ENCODE peak calls at places on chromosomes 16 and 17, in five cellular contexts. Z is MCF 10A, A is dorsolateral prefrontal cortex, N is fibroblast of lung, L is psoas muscle. U is an unnamed sample.

GRCh38 chr17:9183297-9183696 is 162.0 kb downstream of the NTN1 start:
- DNase-seq in Z (no peak), A (no peak), N (no peak), L (no peak), U (no peak)

GRCh38 chr16:876041-876335 is 75.5 kb upstream of the GNG13 start:
- DNase-seq in Z (no peak), A (no peak), N (no peak), L (peak), U (no peak)

GRCh38 chr16:68091604-68092261 is 6.6 kb downstream of the NFATC3 start:
- DNase-seq in Z (peak), A (no peak), N (peak), L (no peak), U (no peak)

GRCh38 chr17:31061678-31062077 is 33.1 kb upstream of the NF1 start:
- DNase-seq in Z (no peak), A (no peak), N (no peak), L (no peak), U (no peak)

GRCh38 chr16:67406628-67407027 is 9.6 kb downstream of the ZDHHC1 start:
- DNase-seq in Z (peak), A (no peak), N (peak), L (no peak), U (no peak)

GRCh38 chr16:77297996-77298637 is 98.9 kb downstream of the SYCE1L start:
- DNase-seq in Z (peak), A (no peak), N (no peak), L (no peak), U (no peak)

GRCh38 chr17:66493283-66494019 is 191.0 kb downstream of the PRKCA start:
- DNase-seq in Z (peak), A (no peak), N (peak), L (no peak), U (no peak)

GRCh38 chr16:65975049-65975708 is 391.3 kb upstream of the CDH5 start:
- DNase-seq in Z (peak), A (no peak), N (peak), L (no peak), U (no peak)

GRCh38 chr17:17726721-17727060 is 45.4 kb downstream of the RAI1 start:
- DNase-seq in Z (no peak), A (no peak), N (no peak), L (no peak), U (no peak)

GRCh38 chr16:68473358-68474064 is 25.2 kb upstream of the SMPD3 start:
- DNase-seq in Z (no peak), A (no peak), N (no peak), L (no peak), U (no peak)

GRCh38 chr17:80969674-80970043 is 22.0 kb upstream of the CHMP6 start:
- DNase-seq in Z (no peak), A (no peak), N (no peak), L (no peak), U (no peak)

GRCh38 chr17:13253746-13254410 is 236.1 kb upstream of the ELAC2 start:
- DNase-seq in Z (no peak), A (peak), N (no peak), L (no peak), U (no peak)

GRCh38 chr16:29974291-29975133 is 844 bp downstream of the TAOK2 start:
- DNase-seq in Z (no peak), A (no peak), N (no peak), L (no peak), U (no peak)

GRCh38 chr17:77810536-77810935 is 148.0 kb upstream of the TNRC6C start:
- DNase-seq in Z (peak), A (no peak), N (peak), L (peak), U (no peak)

GRCh38 chr17:76709077-76709950 is 1.5 kb downstream of the MXRA7 start:
- DNase-seq in Z (peak), A (peak), N (peak), L (peak), U (no peak)

GRCh38 chr16:28623172-28623711 is 13.4 kb upstream of the SULT1A1 start:
- DNase-seq in Z (peak), A (peak), N (no peak), L (peak), U (no peak)

GRCh38 chr17:72296456-72296855 is 175.6 kb downstream of the SOX9 start:
- DNase-seq in Z (peak), A (no peak), N (peak), L (no peak), U (no peak)

GRCh38 chr17:5126719-5127488 is 11.1 kb downstream of the USP6 start:
- DNase-seq in Z (no peak), A (no peak), N (no peak), L (no peak), U (peak)

GRCh38 chr17:75371339-75371738 is 34.1 kb downstream of the GRB2 start:
- DNase-seq in Z (no peak), A (no peak), N (no peak), L (no peak), U (no peak)

GRCh38 chr17:9658593-9659211 is 13.4 kb downstream of the USP43 start:
- DNase-seq in Z (peak), A (no peak), N (no peak), L (no peak), U (no peak)

GRCh38 chr17:58365185-58365979 is 13.4 kb upstream of the SUPT4H1 start:
- DNase-seq in Z (no peak), A (no peak), N (no peak), L (no peak), U (no peak)

GRCh38 chr17:21522755-21523154 is 146.6 kb downstream of the KCNJ12 start:
- DNase-seq in Z (no peak), A (no peak), N (no peak), L (no peak), U (no peak)

GRCh38 chr17:42404326-42405055 is 16.2 kb upstream of the STAT3 start:
- DNase-seq in Z (no peak), A (no peak), N (no peak), L (no peak), U (no peak)

GRCh38 chr17:40464392-40464855 is 21.2 kb downstream of the IGFBP4 start:
- DNase-seq in Z (no peak), A (no peak), N (peak), L (no peak), U (no peak)

GRCh38 chr17:27993161-27993695 is 49.2 kb upstream of the NLK start:
- DNase-seq in Z (no peak), A (no peak), N (no peak), L (no peak), U (no peak)

GRCh38 chr17:7614422-7615264 is at the start of gene FXR2:
- DNase-seq in Z (peak), A (peak), N (peak), L (peak), U (peak)

GRCh38 chr16:10688291-10688690 is 6.4 kb downstream of the TEKT5 start:
- DNase-seq in Z (no peak), A (peak), N (no peak), L (no peak), U (peak)

GRCh38 chr17:1474402-1475189 is 17.9 kb downstream of the MYO1C start:
- DNase-seq in Z (no peak), A (no peak), N (no peak), L (no peak), U (no peak)

GRCh38 chr17:6455321-6455705 is 11.1 kb downstream of the PIMREG start:
- DNase-seq in Z (no peak), A (no peak), N (peak), L (no peak), U (no peak)

GRCh38 chr17:14590458-14591250 is 289.8 kb downstream of the HS3ST3B1 start:
- DNase-seq in Z (no peak), A (no peak), N (no peak), L (no peak), U (no peak)

GRCh38 chr17:50157891-50158290 is 7.4 kb upstream of the PPP1R9B start:
- DNase-seq in Z (no peak), A (no peak), N (no peak), L (no peak), U (no peak)

GRCh38 chr17:58189436-58190146 is 2.9 kb upstream of the EPX start:
- DNase-seq in Z (peak), A (no peak), N (peak), L (peak), U (no peak)

GRCh38 chr16:85556456-85557082 is 56.6 kb upstream of the GSE1 start:
- DNase-seq in Z (peak), A (no peak), N (no peak), L (peak), U (no peak)

GRCh38 chr17:73494955-73495349 is 149.3 kb downstream of the SDK2 start:
- DNase-seq in Z (no peak), A (no peak), N (no peak), L (no peak), U (no peak)

GRCh38 chr17:2621241-2621640 is 27.8 kb downstream of the PAFAH1B1 start:
- DNase-seq in Z (no peak), A (no peak), N (no peak), L (no peak), U (no peak)

GRCh38 chr17:68759343-68760140 is 158.4 kb upstream of the FAM20A start:
- DNase-seq in Z (peak), A (peak), N (peak), L (peak), U (peak)

GRCh38 chr17:61489719-61490490 is 37.7 kb downstream of the TBX4 start:
- DNase-seq in Z (no peak), A (no peak), N (no peak), L (no peak), U (no peak)
- TF ChIP-seq CTCF in Z (no peak), A (no peak), N (no peak), L (no peak), U (no peak)

GRCh38 chr17:19812407-19812806 is 55.3 kb downstream of the ULK2 start:
- DNase-seq in Z (no peak), A (no peak), N (peak), L (no peak), U (no peak)
- TF ChIP-seq CTCF in Z (no peak), A (peak), N (peak), L (no peak), U (peak)

GRCh38 chr17:59916446-59916845 is 23.5 kb downstream of the RPS6KB1 start:
- DNase-seq in Z (no peak), A (no peak), N (no peak), L (no peak), U (no peak)

DNA sequence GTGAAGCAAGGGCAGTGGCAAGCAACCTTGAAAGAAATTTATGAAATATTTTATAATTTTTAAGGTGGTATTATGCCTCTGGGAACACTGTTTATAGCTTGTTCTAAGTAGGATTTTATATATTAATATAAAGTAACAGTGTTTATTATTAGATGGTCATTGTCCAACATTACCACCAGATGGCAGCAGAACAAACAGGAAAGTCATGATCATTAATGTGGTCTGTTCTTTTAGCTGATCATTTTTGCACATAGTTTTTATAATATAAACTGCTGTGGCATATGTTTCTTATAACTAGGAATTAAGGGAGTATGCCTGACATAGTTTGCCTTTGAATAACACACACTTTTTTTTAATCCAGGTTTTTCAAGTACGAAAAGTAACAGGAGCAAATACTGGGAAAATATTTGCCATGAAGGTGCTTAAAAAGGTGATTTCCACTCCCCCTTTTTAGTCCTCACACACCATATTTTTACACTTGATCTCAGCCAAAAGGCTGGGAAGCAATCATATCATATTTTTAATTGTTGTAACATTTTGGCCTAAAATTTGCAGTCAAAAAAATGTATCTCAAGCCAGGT is 21.4 kb downstream of the RPS6KB1 start:
- DNase-seq in Z (peak), A (no peak), N (peak), L (no peak), U (no peak)
- TF ChIP-seq CTCF in Z (peak), A (peak), N (peak), L (peak), U (peak)

GRCh38 chr16:5918553-5919127 is 821.0 kb upstream of the EEF2KMT start:
- DNase-seq in Z (no peak), A (no peak), N (no peak), L (no peak), U (no peak)
- TF ChIP-seq CTCF in Z (no peak), A (no peak), N (no peak), L (no peak), U (no peak)

GRCh38 chr17:35069311-35069710 is 5.8 kb upstream of the RFFL start:
- DNase-seq in Z (no peak), A (no peak), N (no peak), L (no peak), U (no peak)

GRCh38 chr17:35062284-35062683 is 1.2 kb downstream of the RFFL start:
- DNase-seq in Z (no peak), A (no peak), N (no peak), L (no peak), U (no peak)

GRCh38 chr17:35065880-35066279 is 2.4 kb upstream of the RFFL start:
- DNase-seq in Z (no peak), A (no peak), N (no peak), L (no peak), U (no peak)

GRCh38 chr17:35068249-35068648 is 4.7 kb upstream of the RFFL start:
- DNase-seq in Z (no peak), A (no peak), N (no peak), L (no peak), U (no peak)

DNA sequence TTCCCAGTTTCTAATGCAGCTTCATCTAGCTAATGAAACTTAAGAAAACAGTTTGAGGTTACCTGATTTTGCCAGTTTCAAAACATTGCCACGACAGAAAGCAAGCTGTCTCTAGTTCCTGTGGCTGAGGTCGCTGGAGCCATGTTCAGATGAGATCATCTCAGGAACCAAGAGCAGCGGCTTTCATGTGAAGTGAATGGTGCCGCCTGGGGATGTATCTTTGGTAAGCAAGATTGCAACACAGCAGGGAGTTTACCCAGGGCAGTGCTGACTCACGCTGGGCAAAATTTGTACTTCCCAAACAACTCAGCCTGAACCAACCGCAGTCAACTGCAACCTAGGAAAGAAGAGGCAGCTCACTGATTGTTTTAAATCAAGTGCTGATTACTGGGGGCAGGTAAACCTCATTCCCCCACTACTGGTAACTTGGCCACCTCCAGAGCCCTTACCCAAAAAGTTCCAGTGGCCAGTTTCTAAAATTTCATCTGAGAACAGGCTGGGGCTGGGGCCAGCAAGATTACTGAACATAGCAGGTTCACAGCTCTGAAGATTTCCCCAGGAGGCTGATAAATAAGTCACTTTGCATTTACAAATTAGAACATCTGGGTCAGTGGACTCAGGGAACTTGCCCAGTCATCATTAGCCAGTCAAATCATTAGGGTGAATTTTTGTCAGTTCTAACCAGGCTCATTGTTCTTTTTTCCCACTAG is at the start of gene RFFL:
- DNase-seq in Z (peak), A (peak), N (peak), L (peak), U (no peak)
- TF ChIP-seq CTCF in Z (no peak), A (peak), N (peak), L (no peak), U (no peak)

GRCh38 chr17:55825213-55825612 is 74.4 kb downstream of the PCTP start:
- DNase-seq in Z (peak), A (no peak), N (no peak), L (no peak), U (no peak)
- TF ChIP-seq CTCF in Z (peak), A (no peak), N (peak), L (peak), U (peak)

GRCh38 chr16:2785101-2785991 is 2.0 kb downstream of the PRSS33 start:
- DNase-seq in Z (no peak), A (no peak), N (no peak), L (no peak), U (no peak)
- TF ChIP-seq CTCF in Z (no peak), A (no peak), N (no peak), L (no peak), U (no peak)

U was measured in type B pancreatic cell.